ENCODE peak calls at places on chromosomes 12 and 14, in six cellular contexts. D is heart left ventricle, X is tibial nerve, S is A549, U is gastrocnemius medialis, C is sigmoid colon. G is an unnamed sample.

GRCh38 chr12:89072303-89073026 is 279.8 kb downstream of the DUSP6 start:
- DNase-seq in D (no peak), X (no peak), S (no peak), U (no peak), C (no peak), G (no peak)

GRCh38 chr14:97602438-97603117 is 805.4 kb downstream of the VRK1 start:
- DNase-seq in D (peak; percentile 7), X (no peak), S (no peak), U (no peak), C (no peak), G (no peak)

GRCh38 chr12:22287776-22288621 is 46.5 kb downstream of the ST8SIA1 start:
- DNase-seq in D (no peak), X (no peak), S (no peak), U (no peak), C (no peak), G (no peak)

GRCh38 chr12:24380122-24380521 is 430.7 kb upstream of the SOX5 start:
- DNase-seq in D (no peak), X (no peak), S (no peak), U (no peak), C (no peak), G (no peak)

GRCh38 chr12:117047810-117048584 is 51.2 kb downstream of the TESC start:
- DNase-seq in D (peak; percentile 86), X (no peak), S (peak; percentile 65), U (no peak), C (no peak), G (no peak)

GRCh38 chr14:76564471-76565119 is 188.7 kb downstream of the ESRRB start:
- DNase-seq in D (no peak), X (no peak), S (peak; percentile 60), U (no peak), C (no peak), G (no peak)

GRCh38 chr12:34166427-34167060 is 144.2 kb downstream of the ALG10 start:
- DNase-seq in D (no peak), X (no peak), S (no peak), U (no peak), C (no peak), G (no peak)

GRCh38 chr14:102833991-102834390 is 56.7 kb downstream of the TRAF3 start:
- DNase-seq in D (no peak), X (no peak), S (no peak), U (no peak), C (no peak), G (no peak)

GRCh38 chr12:21934173-21934572 is 7.1 kb downstream of the ABCC9 start:
- DNase-seq in D (no peak), X (no peak), S (no peak), U (no peak), C (no peak), G (no peak)

GRCh38 chr12:32647275-32647674 is 31.8 kb upstream of the DNM1L start:
- DNase-seq in D (no peak), X (no peak), S (no peak), U (no peak), C (no peak), G (no peak)

GRCh38 chr14:100547633-100548294 is 39.5 kb downstream of the BEGAIN start:
- DNase-seq in D (peak; percentile 30), X (no peak), S (no peak), U (peak; percentile 6), C (peak; percentile 81), G (no peak)

GRCh38 chr12:22069851-22070250 is 23.8 kb downstream of the CMAS start:
- DNase-seq in D (no peak), X (no peak), S (no peak), U (no peak), C (no peak), G (no peak)

GRCh38 chr14:63952053-63952932 is 99.5 kb downstream of the SYNE2 start:
- DNase-seq in D (no peak), X (no peak), S (no peak), U (no peak), C (no peak), G (no peak)

GRCh38 chr14:95516554-95517209 is at the start of gene SYNE3:
- DNase-seq in D (peak; percentile 65), X (peak; percentile 49), S (no peak), U (no peak), C (peak; percentile 77), G (peak; percentile 80)

GRCh38 chr12:127081058-127081457 is 1185.9 kb upstream of the TMEM132C start:
- DNase-seq in D (no peak), X (no peak), S (no peak), U (no peak), C (no peak), G (no peak)

GRCh38 chr12:124609041-124609984 is 41.9 kb upstream of the NCOR2 start:
- DNase-seq in D (peak; percentile 80), X (peak; percentile 63), S (peak; percentile 71), U (no peak), C (peak; percentile 90), G (peak; percentile 91)

GRCh38 chr14:104895786-104896642 is 28.7 kb upstream of the PLD4 start:
- DNase-seq in D (peak; percentile 14), X (no peak), S (no peak), U (no peak), C (peak; percentile 65), G (peak; percentile 75)

GRCh38 chr14:65981192-65981843 is 504.9 kb upstream of the CCDC196 start:
- DNase-seq in D (no peak), X (no peak), S (no peak), U (no peak), C (no peak), G (no peak)

GRCh38 chr14:71713061-71713850 is 219.0 kb upstream of the RGS6 start:
- DNase-seq in D (no peak), X (no peak), S (no peak), U (no peak), C (no peak), G (no peak)

GRCh38 chr12:85029456-85029855 is 6.6 kb downstream of the TSPAN19 start:
- DNase-seq in D (no peak), X (no peak), S (peak; percentile 23), U (no peak), C (no peak), G (no peak)

GRCh38 chr12:40015360-40015759 is 90.5 kb downstream of the SLC2A13 start:
- DNase-seq in D (no peak), X (no peak), S (peak; percentile 33), U (no peak), C (no peak), G (no peak)

GRCh38 chr12:62438098-62438692 is 28.4 kb upstream of the MON2 start:
- DNase-seq in D (peak; percentile 25), X (no peak), S (peak; percentile 69), U (no peak), C (no peak), G (no peak)

GRCh38 chr12:109288571-109288970 is 20.5 kb downstream of the FOXN4 start:
- DNase-seq in D (no peak), X (no peak), S (peak; percentile 42), U (no peak), C (no peak), G (no peak)

GRCh38 chr12:12868836-12869235 is 22.5 kb upstream of the GPRC5A start:
- DNase-seq in D (no peak), X (no peak), S (no peak), U (no peak), C (no peak), G (no peak)

GRCh38 chr12:65756956-65757511 is 67.2 kb upstream of the HMGA2 start:
- DNase-seq in D (no peak), X (no peak), S (no peak), U (no peak), C (no peak), G (no peak)

GRCh38 chr14:78363008-78363407 is 192.8 kb downstream of the NRXN3 start:
- DNase-seq in D (no peak), X (no peak), S (no peak), U (no peak), C (no peak), G (no peak)

GRCh38 chr12:8697476-8698131 is at the start of gene RIMKLB:
- DNase-seq in D (peak; percentile 88), X (peak; percentile 79), S (peak; percentile 88), U (peak; percentile 46), C (peak; percentile 93), G (peak; percentile 88)

GRCh38 chr12:118704517-118704916 is 276.8 kb upstream of the SRRM4 start:
- DNase-seq in D (no peak), X (no peak), S (peak; percentile 7), U (no peak), C (no peak), G (no peak)

GRCh38 chr12:104462931-104463339 is 6.2 kb downstream of the CHST11 start:
- DNase-seq in D (no peak), X (no peak), S (no peak), U (no peak), C (no peak), G (no peak)
- TF ChIP-seq POLR2A in D (no peak), X (no peak), S (no peak), U (no peak), C (no peak), G (no peak)

GRCh38 chr14:26448181-26448855 is 149.5 kb downstream of the NOVA1 start:
- DNase-seq in D (no peak), X (no peak), S (no peak), U (no peak), C (no peak), G (no peak)

GRCh38 chr14:26454105-26454504 is 143.7 kb downstream of the NOVA1 start:
- DNase-seq in D (no peak), X (no peak), S (no peak), U (no peak), C (no peak), G (no peak)
- H3K27ac ChIP-seq in D (no peak overlapping the region), X (no peak overlapping the region), S (no peak overlapping the region), U (no peak overlapping the region), C (no peak overlapping the region), G (no peak overlapping the region)

GRCh38 chr12:53777412-53777811 is 25.6 kb upstream of the CISTR start:
- DNase-seq in D (no peak), X (no peak), S (no peak), U (no peak), C (no peak), G (no peak)
- TF ChIP-seq POLR2A in D (no peak), X (no peak), S (no peak), U (no peak), C (no peak), G (no peak)

GRCh38 chr12:93573552-93574223 is 1.2 kb downstream of the SOCS2 start:
- DNase-seq in D (peak; percentile 41), X (no peak), S (no peak), U (no peak), C (no peak), G (peak; percentile 79)
- H3K27ac ChIP-seq in D (peak overlapping the region; percentile 96), X (no peak overlapping the region), S (no peak overlapping the region), U (peak overlapping the region; percentile 83), C (peak overlapping the region; percentile 98), G (peak overlapping the region; percentile 85)

DNA sequence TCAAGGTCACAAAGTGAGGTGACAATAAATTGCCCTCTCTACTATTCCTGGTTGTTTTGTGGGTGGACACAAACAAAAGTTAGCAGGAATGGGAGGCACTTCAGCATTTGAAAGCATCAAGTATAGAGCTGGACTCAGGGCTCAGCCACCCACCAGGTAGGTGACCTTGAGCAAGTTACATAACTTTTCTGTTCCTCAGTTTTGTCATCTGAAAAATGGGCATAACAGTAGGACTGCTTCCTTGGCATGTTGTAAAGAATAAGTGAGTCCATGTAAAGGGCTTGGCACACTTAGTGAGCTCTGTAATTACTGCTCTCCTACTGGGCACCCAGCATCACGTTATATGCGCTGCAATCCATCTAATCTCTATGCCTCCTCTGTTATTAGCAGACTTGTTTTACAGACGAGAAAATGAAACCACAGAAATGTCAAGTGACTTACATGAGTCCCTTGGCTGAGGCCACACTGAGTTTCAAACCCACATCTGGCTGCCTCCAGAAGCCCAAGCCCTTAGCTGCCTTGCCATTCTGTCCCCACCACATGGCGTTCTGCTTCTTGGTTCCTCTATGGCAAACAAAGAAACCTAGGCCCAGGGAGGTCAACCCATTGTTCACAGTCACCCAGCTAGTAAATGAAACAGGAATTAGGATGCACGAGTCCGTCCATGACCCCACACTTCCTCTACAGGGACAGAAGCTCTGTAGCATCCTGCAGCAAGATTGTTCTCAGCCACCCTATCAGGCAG is 63.2 kb upstream of the SLC24A4 start:
- DNase-seq in D (no peak), X (no peak), S (no peak), U (no peak), C (no peak), G (no peak)
- TF ChIP-seq POLR2A in D (no peak), X (no peak), S (no peak), U (no peak), C (no peak), G (no peak)

G was measured in suprapubic skin.